ENCODE peak calls at places on chromosome 12, in eight cellular contexts. L is HepG2; B is Peyer's patch; G is ovary; V is uterus; Y is CD8-positive, alpha-beta T cell; O is SJSA1; Z is GM23338. C is an unnamed sample.
A peak's percentile ranks its signal among the peaks of the same experiment; 100 is the strongest.

GRCh38 chr12:110266980-110267620 is 13.9 kb upstream of the ATP2A2 start:
- DNase-seq in L (no peak), B (no peak), G (peak; percentile 49), V (peak; percentile 58), Y (no peak), O (peak; percentile 80), Z (no peak), C (no peak)

GRCh38 chr12:85951823-85952222 is 77.7 kb downstream of the NTS start:
- DNase-seq in L (no peak), B (no peak), G (no peak), V (no peak), Y (no peak), O (no peak), Z (peak; percentile 47), C (no peak)

GRCh38 chr12:22380029-22380428 is 45.5 kb upstream of the ST8SIA1 start:
- DNase-seq in L (no peak), B (no peak), G (no peak), V (no peak), Y (no peak), O (no peak), Z (no peak), C (no peak)

GRCh38 chr12:131929530-131930456 is 717 bp downstream of the PUS1 start:
- DNase-seq in L (no peak), B (peak; percentile 37), G (peak; percentile 20), V (no peak), Y (peak; percentile 32), O (no peak), Z (no peak), C (no peak)

GRCh38 chr12:6285063-6285477 is 25.4 kb upstream of the PLEKHG6 start:
- DNase-seq in L (peak; percentile 70), B (peak; percentile 34), G (peak; percentile 72), V (peak; percentile 70), Y (peak; percentile 62), O (peak; percentile 76), Z (peak; percentile 85), C (peak; percentile 16)

GRCh38 chr12:85531345-85531744 is 251.3 kb downstream of the ALX1 start:
- DNase-seq in L (no peak), B (no peak), G (no peak), V (no peak), Y (no peak), O (no peak), Z (no peak), C (no peak)

GRCh38 chr12:16553457-16553856 is 52.5 kb downstream of the LMO3 start:
- DNase-seq in L (no peak), B (no peak), G (no peak), V (no peak), Y (no peak), O (no peak), Z (no peak), C (no peak)

GRCh38 chr12:54393350-54393655 is 8.8 kb upstream of the ZNF385A start:
- DNase-seq in L (no peak), B (no peak), G (no peak), V (no peak), Y (no peak), O (no peak), Z (no peak), C (no peak)

GRCh38 chr12:122125452-122126341 is 47.1 kb downstream of the MLXIP start:
- DNase-seq in L (no peak), B (no peak), G (no peak), V (no peak), Y (no peak), O (no peak), Z (no peak), C (no peak)

GRCh38 chr12:75345531-75345930 is 11.1 kb downstream of the GLIPR1L1 start:
- DNase-seq in L (no peak), B (no peak), G (no peak), V (no peak), Y (no peak), O (no peak), Z (no peak), C (no peak)

GRCh38 chr12:67056329-67056728 is 212.8 kb upstream of the CAND1 start:
- DNase-seq in L (no peak), B (no peak), G (no peak), V (no peak), Y (no peak), O (no peak), Z (no peak), C (no peak)

GRCh38 chr12:31589896-31590729 is 823 bp downstream of the DENND5B start:
- DNase-seq in L (peak; percentile 89), B (peak; percentile 55), G (peak; percentile 71), V (peak; percentile 61), Y (peak; percentile 18), O (peak; percentile 80), Z (peak; percentile 72), C (no peak)

GRCh38 chr12:46788247-46788887 is 37.4 kb downstream of the SLC38A4 start:
- DNase-seq in L (no peak), B (no peak), G (no peak), V (no peak), Y (no peak), O (no peak), Z (no peak), C (no peak)

GRCh38 chr12:3103806-3104205 is 26.6 kb downstream of the TSPAN9 start:
- DNase-seq in L (no peak), B (no peak), G (no peak), V (no peak), Y (no peak), O (no peak), Z (no peak), C (no peak)

GRCh38 chr12:3105690-3106479 is 28.7 kb downstream of the TSPAN9 start:
- DNase-seq in L (no peak), B (no peak), G (no peak), V (no peak), Y (no peak), O (no peak), Z (no peak), C (no peak)

GRCh38 chr12:3106564-3106963 is 29.4 kb downstream of the TSPAN9 start:
- DNase-seq in L (no peak), B (no peak), G (no peak), V (no peak), Y (no peak), O (no peak), Z (no peak), C (no peak)

GRCh38 chr12:3107954-3108353 is 30.8 kb downstream of the TSPAN9 start:
- DNase-seq in L (no peak), B (no peak), G (no peak), V (no peak), Y (no peak), O (no peak), Z (no peak), C (no peak)

GRCh38 chr12:3107071-3107583 is 29.9 kb downstream of the TSPAN9 start:
- DNase-seq in L (no peak), B (no peak), G (peak; percentile 52), V (peak; percentile 80), Y (no peak), O (peak; percentile 64), Z (peak; percentile 48), C (no peak)
- H3K4me1 ChIP-seq in L (peaks cover 72% of the 10 kb centered on the region), B (no peaks in the 10 kb centered on the region), G (peaks cover 19% of the 10 kb centered on the region), V (peaks cover 35% of the 10 kb centered on the region), Y (no peaks in the 10 kb centered on the region), O (peaks cover 41% of the 10 kb centered on the region), Z (peaks cover 4% of the 10 kb centered on the region), C (no peaks in the 10 kb centered on the region)

GRCh38 chr12:1937481-1938224 is 19.2 kb upstream of the CACNA2D4 start:
- DNase-seq in L (no peak), B (no peak), G (no peak), V (no peak), Y (no peak), O (peak; percentile 36), Z (no peak), C (no peak)

GRCh38 chr12:1935700-1936378 is 17.4 kb upstream of the CACNA2D4 start:
- DNase-seq in L (no peak), B (no peak), G (no peak), V (no peak), Y (no peak), O (peak; percentile 32), Z (no peak), C (no peak)

GRCh38 chr12:1939316-1939715 is 20.9 kb upstream of the CACNA2D4 start:
- DNase-seq in L (no peak), B (no peak), G (no peak), V (no peak), Y (no peak), O (no peak), Z (no peak), C (no peak)

GRCh38 chr12:1936406-1937320 is 18.2 kb upstream of the CACNA2D4 start:
- DNase-seq in L (no peak), B (no peak), G (peak; percentile 45), V (peak; percentile 60), Y (no peak), O (peak; percentile 74), Z (no peak), C (no peak)

GRCh38 chr12:1939745-1940607 is 21.5 kb upstream of the CACNA2D4 start:
- DNase-seq in L (peak; percentile 55), B (peak; percentile 87), G (peak; percentile 89), V (peak; percentile 90), Y (peak; percentile 93), O (peak; percentile 81), Z (peak; percentile 82), C (peak; percentile 78)
- H3K4me3 ChIP-seq in L (no peak overlapping the region), B (peak overlapping the region; percentile 24), G (peak overlapping the region; percentile 8), V (peak overlapping the region; percentile 3), Y (no peak overlapping the region), O (no peak overlapping the region), Z (no peak overlapping the region), C (no peak overlapping the region)

GRCh38 chr12:12893438-12893837 is 2.1 kb downstream of the GPRC5A start:
- DNase-seq in L (no peak), B (no peak), G (no peak), V (no peak), Y (no peak), O (no peak), Z (no peak), C (no peak)

GRCh38 chr12:12898136-12898712 is 6.9 kb downstream of the GPRC5A start:
- DNase-seq in L (no peak), B (no peak), G (no peak), V (no peak), Y (no peak), O (no peak), Z (no peak), C (no peak)

GRCh38 chr12:12898911-12899511 is 7.6 kb downstream of the GPRC5A start:
- DNase-seq in L (no peak), B (no peak), G (no peak), V (no peak), Y (no peak), O (no peak), Z (no peak), C (no peak)

GRCh38 chr12:12897286-12897685 is 5.9 kb downstream of the GPRC5A start:
- DNase-seq in L (no peak), B (no peak), G (no peak), V (no peak), Y (no peak), O (no peak), Z (no peak), C (no peak)

DNA sequence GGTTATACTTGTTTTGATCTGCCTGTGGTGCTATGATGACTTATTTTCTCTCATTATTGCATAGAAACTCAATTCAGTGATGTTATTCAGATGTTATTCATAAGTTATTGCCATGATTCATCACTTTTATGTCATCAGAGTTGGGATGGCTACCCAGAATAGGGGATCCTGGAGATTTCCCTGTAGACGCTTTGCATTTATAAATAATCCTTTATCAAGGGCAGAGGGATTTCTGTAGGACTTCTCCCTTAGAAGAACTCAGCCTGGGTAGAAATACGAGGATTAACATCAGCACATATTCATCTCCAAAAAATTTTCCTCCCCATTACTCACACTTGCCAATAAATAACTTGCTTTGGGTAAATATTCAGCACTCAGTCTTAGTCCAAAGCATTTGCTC is 4.9 kb downstream of the GPRC5A start:
- DNase-seq in L (no peak), B (no peak), G (no peak), V (no peak), Y (no peak), O (no peak), Z (no peak), C (no peak)
- H3K4me1 ChIP-seq in L (peaks cover 8% of the 10 kb centered on the region), B (no peaks in the 10 kb centered on the region), G (peaks cover 20% of the 10 kb centered on the region), V (no peaks in the 10 kb centered on the region), Y (no peaks in the 10 kb centered on the region), O (peaks cover 47% of the 10 kb centered on the region), Z (no peaks in the 10 kb centered on the region), C (no peaks in the 10 kb centered on the region)

GRCh38 chr12:56565510-56566101 is 44.0 kb downstream of the RBMS2 start:
- DNase-seq in L (peak; percentile 54), B (peak; percentile 43), G (peak; percentile 83), V (peak; percentile 72), Y (peak; percentile 19), O (no peak), Z (peak; percentile 63), C (no peak)
- H3K4me3 ChIP-seq in L (peak overlapping the region; percentile 22), B (no peak overlapping the region), G (no peak overlapping the region), V (no peak overlapping the region), Y (no peak overlapping the region), O (no peak overlapping the region), Z (no peak overlapping the region), C (no peak overlapping the region)